ENCODE peak calls at places on chromosomes 13 and 19, in eight cellular contexts. N, D, M, E, L, F, C and G are unnamed samples.

GRCh38 chr19:11191273-11191755 is 6.0 kb downstream of the KANK2 start:
- DNase-seq in F (peak; percentile 57), L (peak; percentile 89), M (no peak), N (peak; percentile 51), E (no peak), D (peak; percentile 50), C (peak; percentile 59), G (peak; percentile 86)

GRCh38 chr19:33444238-33444992 is 70.9 kb downstream of the CEBPG start:
- DNase-seq in E (no peak), L (no peak), N (no peak), C (no peak), F (no peak), M (peak; percentile 51), D (no peak), G (peak; percentile 44)

GRCh38 chr13:98032168-98032567 is 78.7 kb downstream of the IPO5 start:
- DNase-seq in C (no peak), N (no peak), M (no peak), E (no peak), L (no peak), F (no peak), D (no peak), G (no peak)

GRCh38 chr13:27008733-27009132 is 162.9 kb downstream of the USP12 start:
- DNase-seq in C (no peak), D (no peak), E (no peak), N (no peak), M (no peak), F (no peak), L (no peak), G (no peak)

GRCh38 chr19:50820086-50820485 is 3.5 kb downstream of the KLK1 start:
- DNase-seq in M (no peak), C (no peak), F (no peak), D (peak; percentile 43), L (no peak), N (no peak), E (no peak), G (no peak)

GRCh38 chr13:44575741-44576395 is at the start of gene TSC22D1:
- DNase-seq in D (peak; percentile 57), M (peak; percentile 89), N (peak; percentile 23), L (peak; percentile 83), C (peak; percentile 71), E (peak; percentile 23), F (peak; percentile 63), G (no peak)

GRCh38 chr13:56755181-56755580 is 385.5 kb upstream of the PRR20A start:
- DNase-seq in N (no peak), C (no peak), E (no peak), D (no peak), F (peak; percentile 51), M (no peak), L (no peak), G (no peak)

GRCh38 chr19:16218851-16219250 is 21.1 kb downstream of the AP1M1 start:
- DNase-seq in E (no peak), D (no peak), M (no peak), N (no peak), F (no peak), C (no peak), L (no peak), G (no peak)

GRCh38 chr19:8451377-8451776 is 6.6 kb downstream of the HNRNPM start:
- DNase-seq in E (no peak), L (no peak), F (no peak), C (peak; percentile 35), N (no peak), M (no peak), D (no peak), G (peak; percentile 27)

GRCh38 chr19:49340069-49340864 is 5.1 kb downstream of the CD37 start:
- DNase-seq in M (peak; percentile 95), C (peak; percentile 50), L (no peak), D (peak; percentile 75), F (no peak), E (no peak), N (no peak), G (peak; percentile 69)

GRCh38 chr19:48310227-48310626 is 15.1 kb upstream of the EMP3 start:
- DNase-seq in N (no peak), C (peak; percentile 38), E (no peak), L (no peak), F (no peak), D (no peak), M (no peak), G (no peak)

GRCh38 chr19:48303866-48304265 is 21.5 kb upstream of the EMP3 start:
- DNase-seq in L (no peak), N (no peak), C (no peak), F (no peak), D (no peak), M (no peak), E (no peak), G (no peak)

GRCh38 chr19:48311384-48311783 is 14.0 kb upstream of the EMP3 start:
- DNase-seq in C (no peak), M (no peak), D (no peak), F (no peak), L (no peak), N (no peak), E (no peak), G (no peak)

GRCh38 chr19:48303367-48303766 is 22.0 kb upstream of the EMP3 start:
- DNase-seq in F (no peak), L (no peak), D (no peak), N (no peak), M (no peak), E (no peak), C (no peak), G (no peak)

GRCh38 chr19:48308695-48309586 is 16.4 kb upstream of the EMP3 start:
- DNase-seq in C (peak; percentile 84), L (no peak), M (no peak), E (no peak), D (no peak), N (peak; percentile 56), F (peak; percentile 47), G (no peak)
- TF ChIP-seq CTCF in C (peak; percentile 79), L (no peak), M (no peak), E (peak; percentile 26), D (no peak), N (peak; percentile 42), F (peak; percentile 44), G (no peak)

DNA sequence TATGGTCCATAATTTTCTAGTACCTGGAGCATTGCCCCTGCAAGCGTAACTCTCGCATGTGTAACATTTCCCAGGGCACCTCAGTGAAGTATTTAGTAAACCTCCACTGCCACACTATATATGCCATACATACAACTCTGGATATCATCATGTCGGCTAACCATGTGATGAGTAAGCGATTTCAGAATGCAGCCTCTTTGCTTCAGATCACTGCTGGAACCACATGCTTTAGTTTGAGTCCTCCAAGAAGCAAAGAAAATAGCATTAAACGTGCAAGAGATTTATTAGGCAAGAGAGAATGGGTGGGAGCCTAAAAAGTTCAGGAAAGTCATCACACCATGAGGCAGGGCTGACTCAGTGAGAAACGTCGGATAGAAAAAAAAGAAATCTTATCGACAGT is 635.6 kb upstream of the SLITRK5 start:
- DNase-seq in E (no peak), C (no peak), L (no peak), F (no peak), N (no peak), D (no peak), M (no peak), G (no peak)
- TF ChIP-seq CTCF in E (no peak), C (no peak), L (no peak), F (no peak), N (no peak), D (no peak), M (no peak), G (no peak)

GRCh38 chr13:87810920-87811344 is 139.8 kb downstream of the SLITRK5 start:
- DNase-seq in F (no peak), E (no peak), C (no peak), N (peak; percentile 81), M (peak; percentile 62), L (peak; percentile 84), D (no peak), G (peak; percentile 47)

GRCh38 chr13:87814444-87814843 is 143.3 kb downstream of the SLITRK5 start:
- DNase-seq in F (no peak), M (no peak), D (no peak), N (no peak), E (no peak), L (no peak), C (no peak), G (no peak)

DNA sequence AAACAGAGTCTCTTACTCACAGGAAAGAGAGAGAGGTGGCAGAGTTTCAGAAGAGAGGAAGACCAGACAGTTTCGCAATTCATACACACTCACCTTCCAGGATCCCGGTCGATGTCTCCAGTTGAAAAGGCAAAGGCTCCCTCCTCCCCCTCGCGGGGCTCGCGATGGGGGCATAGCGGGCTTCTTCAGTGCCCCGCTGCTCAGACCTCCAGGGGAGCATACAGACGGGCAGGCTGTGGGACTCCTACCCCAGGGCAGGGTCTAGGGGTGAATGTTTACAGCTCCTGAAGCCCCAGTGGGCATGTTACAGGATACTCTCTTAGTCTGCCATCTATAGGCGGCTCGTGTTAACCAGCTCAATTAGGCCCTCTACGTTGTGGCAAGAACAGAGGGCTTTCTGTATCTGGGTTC is 139.2 kb downstream of the SLITRK5 start:
- DNase-seq in D (no peak), N (peak; percentile 82), M (peak; percentile 69), L (no peak), F (no peak), C (no peak), E (no peak), G (peak; percentile 63)
- TF ChIP-seq CTCF in D (no peak), N (peak; percentile 59), M (no peak), L (no peak), F (no peak), C (no peak), E (peak; percentile 30), G (no peak)

GRCh38 chr13:30157616-30157993 is 149.7 kb downstream of the KATNAL1 start:
- DNase-seq in F (no peak), L (no peak), C (no peak), D (no peak), M (peak; percentile 56), E (no peak), N (no peak), G (no peak)

GRCh38 chr13:30156270-30156669 is 151.1 kb downstream of the KATNAL1 start:
- DNase-seq in M (peak; percentile 64), L (no peak), F (no peak), C (no peak), N (no peak), D (no peak), E (no peak), G (no peak)

GRCh38 chr13:30158774-30159445 is 148.4 kb downstream of the KATNAL1 start:
- DNase-seq in N (no peak), E (no peak), C (peak; percentile 89), D (no peak), M (no peak), L (no peak), F (peak; percentile 49), G (no peak)

GRCh38 chr13:30154931-30155330 is 152.4 kb downstream of the KATNAL1 start:
- DNase-seq in N (no peak), F (no peak), M (peak; percentile 69), D (no peak), C (no peak), E (no peak), L (no peak), G (no peak)

DNA sequence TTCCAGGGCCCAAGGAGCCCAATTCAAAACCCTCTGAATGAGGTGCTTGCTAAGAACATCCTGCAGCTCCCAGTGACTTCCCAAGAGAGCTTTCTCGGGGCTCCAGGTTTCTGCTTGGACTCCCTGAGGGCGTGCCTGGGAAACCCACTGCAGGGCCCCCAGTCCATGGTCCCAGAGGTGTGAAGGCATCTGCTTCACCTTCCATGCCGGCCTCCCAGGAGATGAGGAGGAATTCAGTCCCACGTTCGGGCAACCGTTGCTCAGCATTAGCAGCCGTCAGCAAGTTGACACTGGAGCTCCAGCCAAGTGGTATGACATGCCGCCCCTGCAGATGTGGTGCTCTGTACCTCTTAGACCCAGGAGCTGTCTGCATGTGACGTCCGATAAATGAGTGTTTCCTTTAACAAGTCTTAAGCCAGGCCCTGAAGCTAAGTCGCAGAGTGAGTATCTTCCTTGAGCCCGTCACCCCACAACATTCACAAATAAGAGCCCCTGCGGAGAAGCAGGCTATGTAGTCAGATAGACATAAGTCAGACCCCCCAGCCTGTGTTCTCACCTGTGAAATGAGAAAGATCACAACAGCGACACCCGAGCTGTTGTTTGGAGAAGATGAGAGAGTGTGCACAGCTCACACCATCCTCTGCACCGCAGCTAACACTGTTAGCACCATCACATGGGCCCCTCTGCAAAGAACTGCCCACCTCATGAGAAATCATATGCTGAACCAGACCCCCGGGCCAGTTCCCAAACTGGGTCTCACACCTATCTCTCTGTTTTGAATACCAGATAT is 150.3 kb downstream of the KATNAL1 start:
- DNase-seq in F (no peak), D (no peak), C (no peak), N (no peak), M (peak; percentile 73), L (no peak), E (no peak), G (no peak)
- TF ChIP-seq CTCF in F (no peak), D (no peak), C (no peak), N (no peak), M (no peak), L (no peak), E (no peak), G (no peak)